ENCODE peak calls at places on chromosomes 13 and 19, in four cellular contexts. One of them, this sample, is unnamed.

GRCh38 chr19:6536138-6536671 is 5.4 kb downstream of the TNFSF9 start:
- DNase-seq in endothelial cell: no peak
- DNase-seq in lower leg skin: peak
- DNase-seq in brain microvascular endothelial cell: peak
- DNase-seq in this sample: no peak

GRCh38 chr19:35266904-35267817 is 1.6 kb upstream of the USF2 start:
- DNase-seq in endothelial cell: peak
- DNase-seq in lower leg skin: peak
- DNase-seq in brain microvascular endothelial cell: no peak
- DNase-seq in this sample: no peak

GRCh38 chr13:36736119-36736726 is 62.4 kb downstream of the SERTM1 start:
- DNase-seq in brain microvascular endothelial cell: peak
- DNase-seq in endothelial cell: peak
- DNase-seq in lower leg skin: no peak
- DNase-seq in this sample: peak

GRCh38 chr13:102654786-102655185 is 40.1 kb downstream of the METTL21C start:
- DNase-seq in brain microvascular endothelial cell: no peak
- DNase-seq in lower leg skin: no peak
- DNase-seq in endothelial cell: peak
- DNase-seq in this sample: no peak

GRCh38 chr19:18157465-18158063 is 4.6 kb downstream of the PIK3R2 start:
- DNase-seq in endothelial cell: no peak
- DNase-seq in lower leg skin: no peak
- DNase-seq in brain microvascular endothelial cell: no peak
- DNase-seq in this sample: no peak

GRCh38 chr13:100542546-100543156 is 45.9 kb downstream of the GGACT start:
- DNase-seq in endothelial cell: no peak
- DNase-seq in lower leg skin: peak
- DNase-seq in brain microvascular endothelial cell: peak
- DNase-seq in this sample: no peak

GRCh38 chr19:20279516-20279915 is 112.5 kb downstream of the ZNF486 start:
- DNase-seq in brain microvascular endothelial cell: no peak
- DNase-seq in lower leg skin: no peak
- DNase-seq in endothelial cell: no peak
- DNase-seq in this sample: no peak

GRCh38 chr13:23288564-23288963 is 107.8 kb downstream of the SGCG start:
- DNase-seq in lower leg skin: no peak
- DNase-seq in endothelial cell: no peak
- DNase-seq in brain microvascular endothelial cell: no peak
- DNase-seq in this sample: no peak

GRCh38 chr19:2717638-2718541 is 3.3 kb downstream of the DIRAS1 start:
- DNase-seq in endothelial cell: no peak
- DNase-seq in lower leg skin: no peak
- DNase-seq in brain microvascular endothelial cell: no peak
- DNase-seq in this sample: no peak

GRCh38 chr13:89923731-89924130 is 1423.8 kb upstream of the MIR17HG start:
- DNase-seq in endothelial cell: no peak
- DNase-seq in lower leg skin: no peak
- DNase-seq in brain microvascular endothelial cell: no peak
- DNase-seq in this sample: no peak

GRCh38 chr19:47369923-47370625 is 21.0 kb downstream of the DHX34 start:
- DNase-seq in lower leg skin: no peak
- DNase-seq in brain microvascular endothelial cell: peak
- DNase-seq in endothelial cell: no peak
- DNase-seq in this sample: no peak

GRCh38 chr13:28411859-28412353 is 83.0 kb downstream of the FLT1 start:
- DNase-seq in brain microvascular endothelial cell: peak
- DNase-seq in endothelial cell: no peak
- DNase-seq in lower leg skin: no peak
- DNase-seq in this sample: no peak

GRCh38 chr19:21750586-21751128 is 16.7 kb downstream of the ZNF100 start:
- DNase-seq in lower leg skin: no peak
- DNase-seq in brain microvascular endothelial cell: no peak
- DNase-seq in endothelial cell: no peak
- DNase-seq in this sample: no peak

GRCh38 chr19:27793128-27793643 is 1419.8 kb downstream of the UQCRFS1 start:
- DNase-seq in endothelial cell: peak
- DNase-seq in brain microvascular endothelial cell: peak
- DNase-seq in lower leg skin: no peak
- DNase-seq in this sample: peak

GRCh38 chr13:113907637-113908617 is 44.1 kb upstream of the GAS6 start:
- DNase-seq in lower leg skin: no peak
- DNase-seq in brain microvascular endothelial cell: no peak
- DNase-seq in endothelial cell: no peak
- DNase-seq in this sample: no peak

GRCh38 chr19:53511357-53511756 is 26.6 kb upstream of the ZNF331 start:
- DNase-seq in brain microvascular endothelial cell: no peak
- DNase-seq in lower leg skin: no peak
- DNase-seq in endothelial cell: no peak
- DNase-seq in this sample: no peak

GRCh38 chr13:105436946-105437345 is 1098.5 kb downstream of the EFNB2 start:
- DNase-seq in brain microvascular endothelial cell: no peak
- DNase-seq in endothelial cell: peak
- DNase-seq in lower leg skin: no peak
- DNase-seq in this sample: no peak

GRCh38 chr13:100210966-100211710 is 122.2 kb downstream of the PCCA start:
- DNase-seq in brain microvascular endothelial cell: peak
- DNase-seq in lower leg skin: no peak
- DNase-seq in endothelial cell: no peak
- DNase-seq in this sample: no peak

GRCh38 chr19:2542341-2543069 is 66.6 kb downstream of the GADD45B start:
- DNase-seq in lower leg skin: no peak
- DNase-seq in brain microvascular endothelial cell: peak
- DNase-seq in endothelial cell: no peak
- DNase-seq in this sample: no peak

GRCh38 chr13:35190241-35190640 is 248.2 kb downstream of the NBEA start:
- DNase-seq in lower leg skin: no peak
- DNase-seq in brain microvascular endothelial cell: no peak
- DNase-seq in endothelial cell: no peak
- DNase-seq in this sample: no peak

GRCh38 chr13:98974053-98974452 is 3.8 kb downstream of the DOCK9 start:
- DNase-seq in lower leg skin: no peak
- DNase-seq in brain microvascular endothelial cell: no peak
- DNase-seq in endothelial cell: no peak
- DNase-seq in this sample: no peak

GRCh38 chr19:28508666-28509065 is 704.3 kb downstream of the UQCRFS1 start:
- DNase-seq in endothelial cell: no peak
- DNase-seq in brain microvascular endothelial cell: no peak
- DNase-seq in lower leg skin: peak
- DNase-seq in this sample: no peak

GRCh38 chr13:111909971-111910671 is 156.8 kb upstream of the SOX1 start:
- DNase-seq in brain microvascular endothelial cell: no peak
- DNase-seq in lower leg skin: peak
- DNase-seq in endothelial cell: no peak
- DNase-seq in this sample: no peak

GRCh38 chr19:29620931-29621351 is 14.9 kb downstream of the POP4 start:
- DNase-seq in lower leg skin: no peak
- DNase-seq in brain microvascular endothelial cell: no peak
- DNase-seq in endothelial cell: no peak
- DNase-seq in this sample: no peak

GRCh38 chr13:22332411-22332810 is 661.5 kb downstream of the FGF9 start:
- DNase-seq in brain microvascular endothelial cell: no peak
- DNase-seq in endothelial cell: no peak
- DNase-seq in lower leg skin: no peak
- DNase-seq in this sample: no peak

GRCh38 chr19:40565355-40565754 is 11.3 kb upstream of the SHKBP1 start:
- DNase-seq in brain microvascular endothelial cell: no peak
- DNase-seq in endothelial cell: no peak
- DNase-seq in lower leg skin: no peak
- DNase-seq in this sample: peak

GRCh38 chr19:41936416-41936850 is 8.2 kb upstream of the ERFL start:
- DNase-seq in endothelial cell: no peak
- DNase-seq in brain microvascular endothelial cell: no peak
- DNase-seq in lower leg skin: no peak
- DNase-seq in this sample: no peak

GRCh38 chr13:41548870-41549269 is 91.5 kb downstream of the RGCC start:
- DNase-seq in lower leg skin: no peak
- DNase-seq in endothelial cell: no peak
- DNase-seq in brain microvascular endothelial cell: no peak
- DNase-seq in this sample: no peak

GRCh38 chr19:6819323-6819722 is 46.8 kb downstream of the VAV1 start:
- DNase-seq in endothelial cell: no peak
- DNase-seq in brain microvascular endothelial cell: no peak
- DNase-seq in lower leg skin: no peak
- DNase-seq in this sample: no peak

DNA sequence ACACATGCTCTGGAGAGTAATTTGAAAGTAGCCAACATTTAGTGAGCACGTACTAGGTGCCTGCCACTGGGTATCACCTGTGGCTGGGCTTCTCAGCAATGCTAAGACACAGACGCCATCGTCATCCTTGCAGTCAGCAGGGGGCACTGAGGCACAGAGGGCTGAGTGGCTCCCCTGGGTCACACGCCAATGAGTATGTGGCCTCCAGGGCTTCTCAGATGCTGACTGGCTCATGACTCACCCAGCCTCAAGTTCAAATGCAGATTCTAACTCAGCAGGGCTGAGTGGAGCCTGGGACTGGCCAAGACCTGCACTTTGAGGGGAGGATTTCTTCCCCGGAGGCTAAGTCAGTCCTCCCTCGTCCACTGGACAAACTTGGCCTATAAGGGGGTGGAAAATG is 115.1 kb upstream of the CACNA1A start:
- DNase-seq in endothelial cell: no peak
- DNase-seq in brain microvascular endothelial cell: peak
- DNase-seq in lower leg skin: no peak
- DNase-seq in this sample: no peak
- TF ChIP-seq CTCF in endothelial cell: no peak
- TF ChIP-seq CTCF in brain microvascular endothelial cell: no peak
- TF ChIP-seq CTCF in lower leg skin: no peak
- TF ChIP-seq CTCF in this sample: peak

DNA sequence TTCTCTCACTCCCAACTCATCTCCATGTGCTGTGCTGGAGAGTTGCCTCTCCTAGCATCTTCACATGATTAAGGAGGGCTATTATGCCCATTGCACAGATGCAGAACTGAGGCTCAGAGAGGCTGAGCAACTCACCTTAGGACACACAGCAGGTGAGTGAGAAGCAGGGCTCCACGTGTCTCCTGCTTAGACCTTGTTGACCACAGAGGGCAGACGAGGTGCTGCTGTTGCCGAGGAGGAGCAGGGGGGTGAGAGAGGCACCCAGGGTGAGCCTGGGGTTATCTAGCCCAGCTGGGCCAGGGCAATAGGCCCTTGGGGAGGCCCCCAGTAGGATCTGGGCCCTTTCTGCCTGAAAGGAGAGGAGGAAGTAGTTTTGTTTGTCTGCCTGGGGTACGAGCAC is 2.4 kb upstream of the HSH2D start:
- DNase-seq in brain microvascular endothelial cell: no peak
- DNase-seq in lower leg skin: no peak
- DNase-seq in endothelial cell: no peak
- DNase-seq in this sample: no peak
- TF ChIP-seq CTCF in brain microvascular endothelial cell: no peak
- TF ChIP-seq CTCF in lower leg skin: no peak
- TF ChIP-seq CTCF in endothelial cell: no peak
- TF ChIP-seq CTCF in this sample: no peak

GRCh38 chr19:5001547-5002131 is 32.7 kb downstream of the KDM4B start:
- DNase-seq in lower leg skin: no peak
- DNase-seq in brain microvascular endothelial cell: peak
- DNase-seq in endothelial cell: peak
- DNase-seq in this sample: peak
- TF ChIP-seq CTCF in lower leg skin: no peak
- TF ChIP-seq CTCF in brain microvascular endothelial cell: peak
- TF ChIP-seq CTCF in endothelial cell: peak
- TF ChIP-seq CTCF in this sample: peak

GRCh38 chr19:16228637-16229321 is 31.1 kb downstream of the AP1M1 start:
- DNase-seq in brain microvascular endothelial cell: no peak
- DNase-seq in lower leg skin: peak
- DNase-seq in endothelial cell: no peak
- DNase-seq in this sample: no peak
- TF ChIP-seq CTCF in brain microvascular endothelial cell: no peak
- TF ChIP-seq CTCF in lower leg skin: no peak
- TF ChIP-seq CTCF in endothelial cell: no peak
- TF ChIP-seq CTCF in this sample: no peak

GRCh38 chr13:66994498-66995365 is 235.4 kb downstream of the PCDH9 start:
- DNase-seq in endothelial cell: no peak
- DNase-seq in brain microvascular endothelial cell: no peak
- DNase-seq in lower leg skin: no peak
- DNase-seq in this sample: no peak

GRCh38 chr13:66995366-66995663 is 234.8 kb downstream of the PCDH9 start:
- DNase-seq in lower leg skin: no peak
- DNase-seq in endothelial cell: no peak
- DNase-seq in brain microvascular endothelial cell: no peak
- DNase-seq in this sample: no peak

GRCh38 chr13:66992683-66993082 is 237.5 kb downstream of the PCDH9 start:
- DNase-seq in lower leg skin: no peak
- DNase-seq in endothelial cell: no peak
- DNase-seq in brain microvascular endothelial cell: no peak
- DNase-seq in this sample: no peak

GRCh38 chr13:66992183-66992582 is 238.0 kb downstream of the PCDH9 start:
- DNase-seq in endothelial cell: no peak
- DNase-seq in lower leg skin: no peak
- DNase-seq in brain microvascular endothelial cell: peak
- DNase-seq in this sample: no peak

GRCh38 chr13:66994097-66994496 is 236.0 kb downstream of the PCDH9 start:
- DNase-seq in endothelial cell: peak
- DNase-seq in lower leg skin: peak
- DNase-seq in brain microvascular endothelial cell: peak
- DNase-seq in this sample: no peak
- TF ChIP-seq CTCF in endothelial cell: peak
- TF ChIP-seq CTCF in lower leg skin: no peak
- TF ChIP-seq CTCF in brain microvascular endothelial cell: peak
- TF ChIP-seq CTCF in this sample: peak

This sample was measured in D721Med.